ENCODE peak calls at places on chromosomes 12 and 14, in five cellular contexts. M is SK-N-MC, K is GM23338, X is HCT116, R is fibroblast of lung. B is an unnamed sample.

GRCh38 chr12:110543252-110543959 is 39.7 kb downstream of the PPTC7 start:
- DNase-seq in R (peak), M (no peak), K (no peak), X (no peak), B (no peak)

GRCh38 chr12:132807295-132808222 is 21.1 kb downstream of the GOLGA3 start:
- DNase-seq in X (no peak), R (no peak), M (no peak), K (peak), B (no peak)

GRCh38 chr12:106600503-106600902 is 17.7 kb downstream of the RFX4 start:
- DNase-seq in M (no peak), X (no peak), R (no peak), K (peak), B (no peak)

GRCh38 chr14:104868811-104869572 is 3.9 kb downstream of the CEP170B start:
- DNase-seq in X (no peak), K (no peak), R (no peak), M (no peak), B (no peak)

GRCh38 chr14:50773632-50774541 is 57.1 kb downstream of the NIN start:
- DNase-seq in K (peak), X (no peak), R (peak), M (no peak), B (peak)

GRCh38 chr12:1670815-1671268 is 20.0 kb upstream of the ADIPOR2 start:
- DNase-seq in M (no peak), X (no peak), K (no peak), R (no peak), B (peak)

GRCh38 chr12:52389313-52390207 is 4.1 kb upstream of the KRT84 start:
- DNase-seq in R (no peak), X (no peak), K (peak), M (no peak), B (no peak)

GRCh38 chr14:105427893-105428485 is 8.4 kb downstream of the MTA1 start:
- DNase-seq in X (no peak), K (no peak), R (no peak), M (no peak), B (no peak)

GRCh38 chr12:105357162-105357691 is 26.7 kb downstream of the C12orf75 start:
- DNase-seq in R (no peak), X (no peak), K (no peak), M (no peak), B (no peak)

GRCh38 chr14:96239759-96240158 is 16.3 kb upstream of the BDKRB1 start:
- DNase-seq in R (no peak), M (no peak), K (no peak), X (no peak), B (no peak)

GRCh38 chr12:104656383-104656782 is 199.6 kb downstream of the CHST11 start:
- DNase-seq in R (no peak), M (no peak), X (no peak), K (no peak), B (no peak)

GRCh38 chr12:3042394-3042793 is 34.8 kb upstream of the TSPAN9 start:
- DNase-seq in R (no peak), X (no peak), K (no peak), M (no peak), B (no peak)

GRCh38 chr12:5272061-5272820 is 159.7 kb upstream of the NTF3 start:
- DNase-seq in M (no peak), X (no peak), R (no peak), K (no peak), B (no peak)

GRCh38 chr12:40224439-40225291 is at the start of gene LRRK2:
- DNase-seq in M (no peak), R (peak), K (peak), X (no peak), B (peak)

GRCh38 chr14:19993438-19993837 is 8.5 kb upstream of the OR4Q2 start:
- DNase-seq in X (no peak), M (no peak), R (no peak), K (no peak), B (no peak)

GRCh38 chr12:56990648-56991318 is 15.6 kb downstream of the ZBTB39 start:
- DNase-seq in X (no peak), M (no peak), R (no peak), K (no peak), B (no peak)

GRCh38 chr12:93186621-93187020 is 191.1 kb upstream of the NUDT4 start:
- DNase-seq in X (no peak), K (no peak), M (no peak), R (no peak), B (no peak)

GRCh38 chr12:1936406-1937320 is 18.2 kb upstream of the CACNA2D4 start:
- DNase-seq in X (no peak), M (no peak), R (peak), K (no peak), B (no peak)

GRCh38 chr14:92427096-92427495 is 86.5 kb upstream of the RIN3 start:
- DNase-seq in R (no peak), X (no peak), M (no peak), K (no peak), B (no peak)

GRCh38 chr12:86148612-86149011 is 107.6 kb downstream of the MGAT4C start:
- DNase-seq in K (no peak), M (no peak), X (no peak), R (no peak), B (no peak)

GRCh38 chr14:100067481-100067880 is 2.3 kb downstream of the EVL start:
- DNase-seq in M (no peak), R (no peak), X (no peak), K (no peak), B (no peak)

GRCh38 chr12:14193623-14194022 is 171.9 kb upstream of the ATF7IP start:
- DNase-seq in M (no peak), K (peak), X (no peak), R (no peak), B (no peak)

GRCh38 chr12:55724226-55724939 is 4.2 kb downstream of the RDH5 start:
- DNase-seq in K (peak), R (peak), M (no peak), X (no peak), B (peak)

GRCh38 chr14:103103461-103104388 is 9.2 kb downstream of the EXOC3L4 start:
- DNase-seq in K (peak), M (no peak), X (no peak), R (peak), B (peak)

GRCh38 chr14:64464695-64465094 is 604 bp upstream of the AKAP5 start:
- DNase-seq in M (no peak), X (no peak), R (no peak), K (peak), B (no peak)

GRCh38 chr12:46430340-46430948 is 57.9 kb upstream of the SLC38A2 start:
- DNase-seq in X (peak), R (peak), M (no peak), K (peak), B (peak)

GRCh38 chr12:113299619-113300237 is 35.2 kb downstream of the SLC8B1 start:
- DNase-seq in R (peak), M (no peak), X (peak), K (peak), B (peak)

GRCh38 chr12:111792155-111792876 is 25.6 kb downstream of the ALDH2 start:
- DNase-seq in M (no peak), X (no peak), K (no peak), R (peak), B (no peak)

GRCh38 chr12:101824831-101825230 is 5.9 kb downstream of the GNPTAB start:
- DNase-seq in R (no peak), X (no peak), K (peak), M (no peak), B (no peak)

GRCh38 chr14:105346880-105347586 is 32.5 kb downstream of the PACS2 start:
- DNase-seq in X (no peak), M (no peak), R (no peak), K (no peak), B (no peak)

GRCh38 chr12:124397807-124398577 is 103.1 kb downstream of the RFLNA start:
- DNase-seq in X (no peak), K (no peak), R (peak), M (no peak), B (no peak)

GRCh38 chr14:90060965-90061848 is 587 bp upstream of the KCNK13 start:
- DNase-seq in X (no peak), M (no peak), R (no peak), K (peak), B (no peak)
- TF ChIP-seq EZH2 in X (no peak), M (peak), R (peak), K (peak), B (no peak)

GRCh38 chr12:54421175-54421872 is 2.3 kb upstream of the ITGA5 start:
- DNase-seq in M (no peak), R (peak), K (no peak), X (no peak), B (no peak)

GRCh38 chr12:54417712-54418440 is 1.2 kb downstream of the ITGA5 start:
- DNase-seq in X (no peak), R (no peak), M (no peak), K (peak), B (no peak)

GRCh38 chr12:54418441-54419087 is 502 bp downstream of the ITGA5 start:
- DNase-seq in K (peak), R (no peak), M (no peak), X (no peak), B (no peak)

GRCh38 chr12:54420766-54421144 is 1.7 kb upstream of the ITGA5 start:
- DNase-seq in M (no peak), X (no peak), K (no peak), R (no peak), B (peak)

DNA sequence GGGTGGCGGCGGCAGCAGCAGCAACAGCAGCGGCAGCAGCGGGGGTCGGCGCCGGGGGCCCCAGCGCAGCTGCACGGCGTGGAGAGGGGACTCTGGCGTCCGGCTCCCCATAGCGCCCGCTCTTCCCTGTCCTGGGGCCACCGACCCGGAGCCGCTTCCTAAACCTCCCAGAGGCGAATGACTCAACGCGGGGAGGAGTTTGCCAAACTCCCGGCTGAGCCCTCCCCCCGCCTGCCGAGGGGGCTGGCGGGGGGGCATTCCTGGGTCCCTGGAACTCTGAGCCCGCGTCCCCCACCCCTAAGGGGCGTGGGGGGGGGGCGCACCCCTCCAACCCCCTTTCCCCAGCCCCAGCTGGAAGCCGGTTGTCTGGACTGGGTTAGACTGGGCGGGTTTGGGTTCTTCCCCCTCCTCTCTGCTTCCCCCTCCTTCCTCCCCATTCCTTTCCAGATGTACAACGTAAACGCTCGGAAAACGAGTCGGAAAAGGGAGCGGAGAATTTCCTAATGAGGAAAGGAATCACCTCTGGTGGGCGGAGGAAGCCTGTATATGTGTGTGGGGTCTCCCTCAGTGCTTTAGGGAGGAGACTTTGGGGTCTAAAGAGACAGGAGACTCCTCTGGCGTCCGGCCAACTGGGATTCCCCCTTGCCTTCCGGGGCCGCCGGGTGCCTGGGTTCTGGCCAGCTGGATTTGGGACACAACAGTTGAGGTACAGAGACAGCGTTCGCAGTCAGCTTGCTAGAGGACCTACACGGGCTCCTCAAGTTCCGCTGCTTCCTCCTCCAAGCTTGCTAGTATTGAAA is at the start of gene ITGA5:
- DNase-seq in M (no peak), R (peak), X (peak), K (peak), B (peak)
- TF ChIP-seq EZH2 in M (no peak), R (no peak), X (no peak), K (no peak), B (no peak)

DNA sequence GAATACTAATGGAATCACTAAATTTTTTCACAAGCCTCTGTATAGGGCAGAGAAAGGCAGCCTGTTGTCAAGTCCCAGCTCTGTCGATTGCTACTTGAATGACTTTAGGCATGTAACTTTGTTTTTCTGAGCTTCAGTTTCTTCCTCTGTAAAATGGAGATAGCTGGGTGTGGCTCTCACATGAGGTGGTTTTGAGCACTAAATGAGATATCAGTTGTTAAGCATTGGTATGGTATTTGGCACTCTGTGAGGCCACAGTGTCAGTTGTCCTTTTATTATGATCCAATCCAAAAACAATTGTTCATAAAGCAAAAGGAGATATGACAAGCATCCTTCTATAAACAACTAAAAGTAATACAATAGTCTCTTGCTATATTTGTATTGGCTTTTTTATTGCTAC is 120.6 kb downstream of the DUSP6 start:
- DNase-seq in X (no peak), R (no peak), K (no peak), M (no peak), B (no peak)
- TF ChIP-seq EZH2 in X (no peak), R (no peak), K (no peak), M (no peak), B (no peak)

DNA sequence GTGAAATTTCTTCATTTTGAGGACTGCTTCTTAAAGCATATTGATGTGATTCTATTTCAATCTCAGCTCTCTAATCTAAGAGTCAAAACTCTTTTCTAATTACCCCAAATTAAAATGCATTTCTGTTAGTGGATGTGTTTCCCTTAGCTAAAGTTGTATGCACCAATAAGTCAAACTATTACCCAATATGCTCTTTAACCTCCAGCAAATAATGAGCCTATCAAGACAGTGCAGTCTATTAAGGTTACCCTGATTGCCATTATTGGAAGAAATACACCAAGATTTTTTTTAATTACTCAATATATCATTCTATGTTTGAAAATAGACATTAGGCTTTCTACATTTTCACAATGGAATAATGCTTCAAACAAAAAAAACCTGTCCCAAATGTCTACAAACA is 310.0 kb downstream of the BTG1 start:
- DNase-seq in X (no peak), R (no peak), K (no peak), M (no peak), B (no peak)
- TF ChIP-seq EZH2 in X (no peak), R (no peak), K (no peak), M (no peak), B (no peak)

GRCh38 chr14:90750191-90750590 is 66.0 kb downstream of the TTC7B start:
- DNase-seq in K (no peak), M (no peak), X (no peak), R (no peak), B (no peak)
- TF ChIP-seq EZH2 in K (no peak), M (no peak), X (no peak), R (no peak), B (no peak)

GRCh38 chr12:49537709-49538601 is 875 bp upstream of the KCNH3 start:
- DNase-seq in K (peak), M (no peak), X (no peak), R (no peak), B (no peak)
- TF ChIP-seq EZH2 in K (peak), M (no peak), X (no peak), R (peak), B (no peak)

DNA sequence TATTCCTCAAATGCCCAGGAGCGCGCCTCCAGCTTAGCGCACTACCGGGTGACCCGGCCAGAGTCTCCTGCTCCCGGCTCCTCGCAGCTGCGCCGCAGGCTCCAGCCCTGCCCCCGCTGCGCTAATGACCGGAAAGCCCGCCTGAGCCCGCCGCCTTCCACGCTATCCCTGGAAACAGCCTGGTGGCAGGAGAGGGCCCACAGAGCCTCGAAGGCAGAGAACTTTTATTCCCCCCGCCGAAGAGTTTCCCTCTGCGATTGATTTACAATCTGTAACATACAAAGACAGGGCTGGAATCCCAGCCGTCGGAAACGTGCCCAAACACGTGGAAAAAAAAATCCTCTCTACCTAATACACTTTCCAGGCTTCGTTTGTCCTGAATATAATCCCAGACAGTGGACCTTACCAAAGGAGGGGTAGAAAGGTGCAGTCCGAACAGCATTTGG is 1.5 kb downstream of the COL2A1 start:
- DNase-seq in R (peak), M (no peak), K (peak), X (no peak), B (no peak)
- TF ChIP-seq EZH2 in R (no peak), M (peak), K (no peak), X (no peak), B (no peak)